ENCODE peak calls at places on chromosomes 13 and 19, in four cellular contexts. One of them, this sample, is unnamed.

GRCh38 chr13:37168151-37168550 is 62.7 kb upstream of the CSNK1A1L start:
- DNase-seq in stimulated activated CD4-positive, alpha-beta T cell treated with anti-CD3 and anti-CD28 coated beads, Interleukin-4, amount 100 ng/mL, for 48 hours: no peak
- DNase-seq in B cell: no peak
- DNase-seq in left ventricle myocardium inferior: no peak
- DNase-seq in this sample: no peak

GRCh38 chr19:32598022-32598421 is 17.0 kb downstream of the PDCD5 start:
- DNase-seq in stimulated activated CD4-positive, alpha-beta T cell treated with anti-CD3 and anti-CD28 coated beads, Interleukin-4, amount 100 ng/mL, for 48 hours: no peak
- DNase-seq in B cell: no peak
- DNase-seq in left ventricle myocardium inferior: no peak
- DNase-seq in this sample: no peak

GRCh38 chr19:46670874-46671273 is 9.9 kb upstream of the DACT3 start:
- DNase-seq in stimulated activated CD4-positive, alpha-beta T cell treated with anti-CD3 and anti-CD28 coated beads, Interleukin-4, amount 100 ng/mL, for 48 hours: no peak
- DNase-seq in B cell: no peak
- DNase-seq in left ventricle myocardium inferior: no peak
- DNase-seq in this sample: no peak

GRCh38 chr19:3855321-3855720 is 13.5 kb downstream of the ZFR2 start:
- DNase-seq in stimulated activated CD4-positive, alpha-beta T cell treated with anti-CD3 and anti-CD28 coated beads, Interleukin-4, amount 100 ng/mL, for 48 hours: no peak
- DNase-seq in B cell: no peak
- DNase-seq in left ventricle myocardium inferior: no peak
- DNase-seq in this sample: no peak

GRCh38 chr13:21420706-21421105 is 38.4 kb downstream of the ZDHHC20 start:
- DNase-seq in stimulated activated CD4-positive, alpha-beta T cell treated with anti-CD3 and anti-CD28 coated beads, Interleukin-4, amount 100 ng/mL, for 48 hours: no peak
- DNase-seq in B cell: no peak
- DNase-seq in left ventricle myocardium inferior: no peak
- DNase-seq in this sample: no peak

GRCh38 chr13:110644892-110645521 is 29.7 kb downstream of the NAXD start:
- DNase-seq in stimulated activated CD4-positive, alpha-beta T cell treated with anti-CD3 and anti-CD28 coated beads, Interleukin-4, amount 100 ng/mL, for 48 hours: peak; percentile 25
- DNase-seq in B cell: peak; percentile 89
- DNase-seq in left ventricle myocardium inferior: peak; percentile 65
- DNase-seq in this sample: peak; percentile 77

GRCh38 chr13:99760456-99760855 is 211.1 kb downstream of the ZIC5 start:
- DNase-seq in stimulated activated CD4-positive, alpha-beta T cell treated with anti-CD3 and anti-CD28 coated beads, Interleukin-4, amount 100 ng/mL, for 48 hours: no peak
- DNase-seq in B cell: no peak
- DNase-seq in left ventricle myocardium inferior: no peak
- DNase-seq in this sample: no peak

GRCh38 chr19:38394488-38394887 is 6.0 kb downstream of the SPRED3 start:
- DNase-seq in stimulated activated CD4-positive, alpha-beta T cell treated with anti-CD3 and anti-CD28 coated beads, Interleukin-4, amount 100 ng/mL, for 48 hours: peak; percentile 78
- DNase-seq in B cell: peak; percentile 81
- DNase-seq in left ventricle myocardium inferior: no peak
- DNase-seq in this sample: peak; percentile 86

GRCh38 chr13:98544105-98544710 is 32.7 kb downstream of the STK24 start:
- DNase-seq in stimulated activated CD4-positive, alpha-beta T cell treated with anti-CD3 and anti-CD28 coated beads, Interleukin-4, amount 100 ng/mL, for 48 hours: no peak
- DNase-seq in B cell: no peak
- DNase-seq in left ventricle myocardium inferior: no peak
- DNase-seq in this sample: no peak

GRCh38 chr13:41563501-41564001 is 106.2 kb downstream of the RGCC start:
- DNase-seq in stimulated activated CD4-positive, alpha-beta T cell treated with anti-CD3 and anti-CD28 coated beads, Interleukin-4, amount 100 ng/mL, for 48 hours: no peak
- DNase-seq in B cell: no peak
- DNase-seq in left ventricle myocardium inferior: no peak
- DNase-seq in this sample: no peak

GRCh38 chr19:4694211-4694987 is 24.3 kb upstream of the MYDGF start:
- DNase-seq in stimulated activated CD4-positive, alpha-beta T cell treated with anti-CD3 and anti-CD28 coated beads, Interleukin-4, amount 100 ng/mL, for 48 hours: no peak
- DNase-seq in B cell: no peak
- DNase-seq in left ventricle myocardium inferior: peak; percentile 62
- DNase-seq in this sample: no peak